ENCODE peak calls at places on chromosomes 11 and 22, in six cellular contexts. I is EH; E is CD8-positive, alpha-beta memory T cell; H is iris pigment epithelial cell; G is naive B cell; S is stimulated activated effector memory CD8-positive, alpha-beta T cell treated with anti-CD3 and anti-CD28 coated beads, Interleukin-12 subunit alpha, Interleukin-12 subunit beta, amount 100 ng/mL, for 72 hours. U is an unnamed sample.

GRCh38 chr11:95520765-95521542 is 268.6 kb downstream of the FAM76B start:
- DNase-seq in I (no peak), G (no peak), S (no peak), H (peak), E (no peak), U (peak)

GRCh38 chr11:3123316-3123715 is 41.8 kb downstream of the OSBPL5 start:
- DNase-seq in E (no peak), G (no peak), S (no peak), I (no peak), H (no peak), U (no peak)

GRCh38 chr11:69685348-69685747 is 10.2 kb upstream of the LTO1 start:
- DNase-seq in I (no peak), G (no peak), E (no peak), S (no peak), H (no peak), U (no peak)

GRCh38 chr11:60955566-60955965 is 3.6 kb upstream of the SLC15A3 start:
- DNase-seq in G (no peak), H (no peak), E (no peak), I (no peak), S (no peak), U (no peak)

GRCh38 chr11:130165601-130166456 is 6.2 kb downstream of the ST14 start:
- DNase-seq in I (no peak), E (no peak), S (no peak), H (no peak), G (peak), U (no peak)

GRCh38 chr11:59158206-59159068 is 13.5 kb upstream of the DTX4 start:
- DNase-seq in I (peak), S (peak), E (peak), H (peak), G (peak), U (peak)

GRCh38 chr11:68276864-68277263 is 5.1 kb upstream of the C11orf24 start:
- DNase-seq in G (no peak), S (no peak), H (no peak), I (no peak), E (no peak), U (no peak)

GRCh38 chr11:102882389-102883024 is 7.7 kb upstream of the MMP12 start:
- DNase-seq in H (peak), I (peak), G (no peak), S (no peak), E (no peak), U (peak)

GRCh38 chr11:34468209-34468841 is 29.6 kb downstream of the CAT start:
- DNase-seq in E (no peak), G (no peak), I (peak), S (peak), H (peak), U (peak)

GRCh38 chr22:40401532-40401931 is 31.1 kb downstream of the SGSM3 start:
- DNase-seq in G (no peak), I (peak), E (peak), H (no peak), S (peak), U (no peak)

GRCh38 chr11:107576497-107577086 is 11.1 kb upstream of the ALKBH8 start:
- DNase-seq in S (peak), H (peak), G (no peak), I (peak), E (peak), U (peak)

GRCh38 chr22:50483977-50484853 is 2.4 kb upstream of the MIOX start:
- DNase-seq in G (no peak), E (no peak), H (no peak), S (no peak), I (no peak), U (no peak)

U was measured in M059J.